ENCODE peak calls at places on chromosomes 12 and 14, in five cellular contexts. L, U, D, E and J are unnamed samples.

GRCh38 chr12:51850933-51851244 is 2.4 kb upstream of the FIGNL2 start:
- DNase-seq in D (no peak), U (no peak), L (no peak), E (no peak), J (no peak)

GRCh38 chr12:86713121-86713520 is 456.9 kb upstream of the MGAT4C start:
- DNase-seq in E (no peak), D (no peak), L (no peak), U (no peak), J (no peak)

GRCh38 chr14:24113801-24114535 is 609 bp upstream of the DCAF11 start:
- DNase-seq in L (peak), D (peak), U (peak), E (peak), J (peak)

GRCh38 chr12:32486158-32486557 is 86.8 kb downstream of the FGD4 start:
- DNase-seq in U (no peak), D (no peak), L (no peak), E (no peak), J (no peak)

GRCh38 chr12:103829092-103829491 is 11.9 kb downstream of the NT5DC3 start:
- DNase-seq in U (no peak), L (no peak), D (no peak), E (no peak), J (peak)

GRCh38 chr12:55698241-55698955 is 9.3 kb downstream of the ITGA7 start:
- DNase-seq in E (no peak), D (peak), L (no peak), U (no peak), J (no peak)

GRCh38 chr14:75119056-75119455 is 7.8 kb downstream of the NEK9 start:
- DNase-seq in U (no peak), L (no peak), E (no peak), D (no peak), J (no peak)

GRCh38 chr12:82852529-82852928 is 165.8 kb downstream of the TMTC2 start:
- DNase-seq in L (no peak), D (no peak), U (no peak), E (no peak), J (no peak)

GRCh38 chr12:98416845-98417244 is 98.5 kb upstream of the TMPO start:
- DNase-seq in D (no peak), L (no peak), E (no peak), U (peak), J (peak)

GRCh38 chr12:64691793-64692583 is 67.2 kb downstream of the GNS start:
- DNase-seq in L (no peak), U (no peak), E (no peak), D (no peak), J (peak)

GRCh38 chr14:54784060-54784459 is 118.6 kb downstream of the GCH1 start:
- DNase-seq in D (peak), U (no peak), L (no peak), E (peak), J (no peak)

GRCh38 chr14:55620277-55620676 is 40.3 kb downstream of the KTN1 start:
- DNase-seq in L (no peak), E (no peak), U (no peak), D (no peak), J (no peak)

GRCh38 chr12:27176765-27177164 is 67.3 kb upstream of the STK38L start:
- DNase-seq in U (no peak), L (no peak), D (no peak), E (no peak), J (peak)

GRCh38 chr14:51977075-51977474 is 12.3 kb upstream of the RTRAF start:
- DNase-seq in E (no peak), L (no peak), U (no peak), D (no peak), J (no peak)

GRCh38 chr12:86228656-86229055 is 27.5 kb downstream of the MGAT4C start:
- DNase-seq in L (no peak), E (no peak), U (no peak), D (no peak), J (no peak)

GRCh38 chr12:31387466-31387865 is 61.5 kb upstream of the SINHCAF start:
- DNase-seq in L (no peak), D (no peak), U (no peak), E (no peak), J (no peak)

GRCh38 chr14:75013290-75013689 is 10.6 kb downstream of the EIF2B2 start:
- DNase-seq in U (no peak), E (peak), D (no peak), L (no peak), J (no peak)

GRCh38 chr12:133120385-133121191 is 9.5 kb downstream of the ZNF891 start:
- DNase-seq in E (no peak), U (no peak), L (no peak), D (no peak), J (no peak)

GRCh38 chr12:96194901-96195844 is 998 bp downstream of the ELK3 start:
- DNase-seq in D (peak), U (peak), E (peak), L (peak), J (peak)

GRCh38 chr12:28872654-28873268 is 276.3 kb upstream of the FAR2 start:
- DNase-seq in E (no peak), U (peak), D (no peak), L (peak), J (peak)

GRCh38 chr14:84273181-84273580 is 1256.8 kb upstream of the FLRT2 start:
- DNase-seq in E (no peak), D (no peak), U (no peak), L (no peak), J (no peak)

GRCh38 chr12:46855760-46856159 is 30.0 kb upstream of the SLC38A4 start:
- DNase-seq in E (no peak), D (no peak), L (no peak), U (no peak), J (no peak)

GRCh38 chr14:84028205-84028604 is 1501.7 kb upstream of the FLRT2 start:
- DNase-seq in U (no peak), E (no peak), D (no peak), L (no peak), J (no peak)

GRCh38 chr12:30047499-30048262 is 263.9 kb upstream of the TMTC1 start:
- DNase-seq in E (no peak), U (no peak), D (no peak), L (no peak), J (peak)

GRCh38 chr12:115060477-115061168 is 376.6 kb upstream of the TBX3 start:
- DNase-seq in U (no peak), D (no peak), L (no peak), E (no peak), J (peak)

GRCh38 chr12:138171-138897 is 71.8 kb downstream of the IQSEC3 start:
- DNase-seq in U (no peak), E (no peak), L (no peak), D (no peak), J (no peak)

GRCh38 chr12:32031109-32031508 is 71.9 kb downstream of the RESF1 start:
- DNase-seq in D (no peak), E (no peak), U (no peak), L (no peak), J (no peak)

GRCh38 chr14:105733081-105734065 is 207.0 kb downstream of the TMEM121 start:
- DNase-seq in E (no peak), U (no peak), D (no peak), L (no peak), J (no peak)

GRCh38 chr12:104354868-104355570 is 51.5 kb downstream of the EID3 start:
- DNase-seq in U (no peak), E (no peak), D (no peak), L (no peak), J (no peak)

GRCh38 chr12:101616027-101616494 is 21.3 kb downstream of the MYBPC1 start:
- DNase-seq in D (no peak), L (no peak), U (peak), E (no peak), J (no peak)

GRCh38 chr12:2797721-2798418 is 3.1 kb downstream of the FKBP4 start:
- DNase-seq in D (no peak), E (peak), L (no peak), U (no peak), J (no peak)

GRCh38 chr14:99731536-99732435 is 47.7 kb downstream of the CYP46A1 start:
- DNase-seq in U (no peak), L (peak), D (no peak), E (peak), J (no peak)

GRCh38 chr12:68432622-68433021 is 100.5 kb upstream of the MDM1 start:
- DNase-seq in L (no peak), E (no peak), U (no peak), D (no peak), J (no peak)

GRCh38 chr12:54723653-54724256 is 75.6 kb upstream of the DCD start:
- DNase-seq in E (no peak), L (no peak), U (peak), D (no peak), J (peak)

GRCh38 chr14:51873221-51873893 is 12.9 kb downstream of the GNG2 start:
- DNase-seq in D (no peak), U (peak), E (no peak), L (no peak), J (peak)

GRCh38 chr12:1869145-1869544 is 48.8 kb downstream of the LRTM2 start:
- DNase-seq in D (no peak), L (no peak), E (no peak), U (no peak), J (no peak)

GRCh38 chr12:122903704-122904034 is 7.7 kb upstream of the VPS37B start:
- DNase-seq in D (no peak), L (no peak), E (no peak), U (no peak), J (no peak)

GRCh38 chr12:46886541-46887041 is 60.8 kb upstream of the SLC38A4 start:
- DNase-seq in D (no peak), E (no peak), L (no peak), U (no peak), J (peak)

DNA sequence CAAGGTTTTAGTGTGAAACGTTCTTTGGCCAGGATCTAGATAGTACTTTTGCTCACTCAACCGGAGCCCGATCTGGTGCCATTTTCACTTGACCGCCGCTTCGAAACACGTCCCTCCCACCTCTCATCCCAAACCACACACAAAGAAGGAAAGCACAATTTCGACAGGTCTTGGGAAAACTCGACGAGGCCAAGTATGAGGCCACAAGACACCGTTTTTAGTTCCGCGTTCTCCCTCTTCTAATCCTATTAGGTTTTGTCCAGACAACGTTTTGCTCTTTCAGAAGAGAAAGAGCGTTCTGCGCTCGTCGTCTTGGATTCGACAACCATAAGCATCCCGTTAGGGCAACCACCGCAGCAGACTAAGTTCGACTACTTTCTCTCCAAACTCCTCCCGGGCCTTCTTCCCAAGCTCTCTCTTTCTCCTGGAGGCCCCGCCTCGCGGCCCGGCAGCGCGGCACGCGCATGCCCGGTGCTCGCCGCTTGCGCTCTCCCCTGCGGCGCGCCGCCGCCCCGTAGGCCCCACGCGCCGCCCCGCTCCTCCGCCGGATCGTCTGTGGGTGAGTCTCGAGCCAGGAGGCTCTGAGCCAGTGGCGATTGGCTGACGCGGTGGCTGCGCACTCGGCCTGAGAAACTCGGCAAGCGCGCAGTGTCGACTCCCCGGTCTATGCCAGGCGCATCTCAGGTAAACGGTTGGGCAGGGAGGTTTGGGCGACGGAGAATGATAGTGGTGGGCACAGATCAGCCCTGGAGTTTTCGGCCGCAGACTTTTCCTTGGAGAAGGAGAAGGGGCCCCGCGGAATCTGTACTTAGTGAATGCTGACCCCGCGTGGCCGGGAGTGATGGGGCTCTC is at the start of gene MIPOL1:
- DNase-seq in U (peak), D (peak), E (peak), L (peak), J (peak)
- TF ChIP-seq CTCF in U (no peak), D (peak), E (peak), L (no peak), J (no peak)

DNA sequence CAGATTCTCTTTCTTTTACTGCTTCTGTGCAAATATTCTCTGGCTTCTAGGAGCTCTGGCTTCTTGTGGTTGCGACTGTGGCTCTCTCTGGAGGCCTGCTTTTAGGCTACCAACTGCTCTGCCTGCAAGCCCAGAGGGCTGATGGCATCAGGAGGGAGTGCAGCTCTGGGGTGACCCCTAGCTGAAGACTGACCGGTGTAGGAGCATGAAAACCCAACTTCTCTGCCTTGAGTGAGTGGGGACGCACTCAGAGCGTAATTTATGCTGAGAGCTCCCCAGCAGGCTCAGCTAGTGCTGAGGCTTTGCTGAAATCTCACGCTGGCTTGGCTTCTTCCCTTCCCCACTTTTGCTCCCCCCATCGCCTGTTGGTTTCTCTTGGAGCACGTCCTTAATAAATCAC is 29.9 kb upstream of the RBM19 start:
- DNase-seq in E (no peak), D (no peak), L (no peak), U (no peak), J (peak)
- TF ChIP-seq CTCF in E (no peak), D (no peak), L (no peak), U (no peak), J (peak)

GRCh38 chr12:50175716-50176026 is 8.5 kb upstream of the CERS5 start:
- DNase-seq in U (no peak), E (no peak), D (no peak), L (no peak), J (no peak)
- TF ChIP-seq CTCF in U (no peak), E (no peak), D (no peak), L (no peak), J (no peak)

GRCh38 chr14:93947282-93947681 is 20.1 kb downstream of the FAM181A start:
- DNase-seq in D (peak), L (no peak), U (no peak), E (peak), J (no peak)
- TF ChIP-seq CTCF in D (no peak), L (no peak), U (no peak), E (no peak), J (no peak)